ENCODE peak calls at places on chromosomes 12 and 14, in eight cellular contexts. Y is ascending aorta, X is fibroblast of mammary gland, A is adrenal gland, W is AG04450, G is psoas muscle, U is LNCaP clone FGC, F is left lung. Q is an unnamed sample.

GRCh38 chr12:131407221-131408035 is 303.5 kb upstream of the SFSWAP start:
- DNase-seq in Y (no peak), X (no peak), A (no peak), W (no peak), G (no peak), U (no peak), F (no peak), Q (no peak)

GRCh38 chr12:95820096-95820703 is 29.6 kb upstream of the NTN4 start:
- DNase-seq in Y (no peak), X (peak), A (peak), W (peak), G (no peak), U (no peak), F (no peak), Q (peak)

GRCh38 chr12:22409071-22409951 is 74.8 kb upstream of the ST8SIA1 start:
- DNase-seq in Y (no peak), X (no peak), A (no peak), W (no peak), G (no peak), U (no peak), F (peak), Q (peak)

GRCh38 chr12:109735825-109736551 is 22.4 kb downstream of the FAM222A start:
- DNase-seq in Y (peak), X (no peak), A (peak), W (no peak), G (peak), U (no peak), F (peak), Q (no peak)

GRCh38 chr14:47536341-47536740 is 139.1 kb downstream of the MDGA2 start:
- DNase-seq in Y (no peak), X (no peak), A (no peak), W (no peak), G (no peak), U (no peak), F (no peak), Q (no peak)

GRCh38 chr12:54612216-54612750 is 22.4 kb downstream of the LACRT start:
- DNase-seq in Y (no peak), X (no peak), A (no peak), W (no peak), G (no peak), U (no peak), F (no peak), Q (no peak)

GRCh38 chr14:99564256-99564902 is 39.6 kb downstream of the CCDC85C start:
- DNase-seq in Y (no peak), X (peak), A (peak), W (peak), G (no peak), U (peak), F (no peak), Q (peak)

GRCh38 chr12:84644936-84645335 is 267.7 kb downstream of the SLC6A15 start:
- DNase-seq in Y (no peak), X (no peak), A (no peak), W (no peak), G (no peak), U (no peak), F (no peak), Q (no peak)

GRCh38 chr14:95157987-95158712 is 821 bp upstream of the DICER1 start:
- DNase-seq in Y (no peak), X (no peak), A (no peak), W (no peak), G (peak), U (no peak), F (no peak), Q (no peak)

GRCh38 chr12:67645571-67645970 is 3.0 kb upstream of the DYRK2 start:
- DNase-seq in Y (no peak), X (peak), A (no peak), W (no peak), G (no peak), U (no peak), F (no peak), Q (peak)

GRCh38 chr14:69684461-69685183 is 73.2 kb downstream of the SUSD6 start:
- DNase-seq in Y (no peak), X (no peak), A (peak), W (no peak), G (peak), U (no peak), F (no peak), Q (no peak)

GRCh38 chr12:101925352-101925751 is 48.0 kb downstream of the DRAM1 start:
- DNase-seq in Y (peak), X (peak), A (peak), W (peak), G (peak), U (no peak), F (no peak), Q (peak)

GRCh38 chr14:102097441-102098135 is 10.7 kb upstream of the HSP90AA1 start:
- DNase-seq in Y (no peak), X (no peak), A (no peak), W (no peak), G (no peak), U (no peak), F (no peak), Q (no peak)

GRCh38 chr14:85731198-85731597 is 201.3 kb downstream of the FLRT2 start:
- DNase-seq in Y (no peak), X (peak), A (peak), W (peak), G (no peak), U (no peak), F (no peak), Q (peak)

GRCh38 chr12:1851126-1851791 is 30.9 kb downstream of the LRTM2 start:
- DNase-seq in Y (peak), X (peak), A (no peak), W (peak), G (no peak), U (no peak), F (no peak), Q (peak)

GRCh38 chr12:94659531-94659930 is 9.2 kb upstream of the TMCC3 start:
- DNase-seq in Y (no peak), X (no peak), A (no peak), W (no peak), G (no peak), U (no peak), F (no peak), Q (no peak)

GRCh38 chr12:78081590-78082314 is 251.1 kb downstream of the NAV3 start:
- DNase-seq in Y (no peak), X (no peak), A (no peak), W (no peak), G (no peak), U (no peak), F (no peak), Q (no peak)

GRCh38 chr14:71320734-71321555 is 413.7 kb downstream of the PCNX1 start:
- DNase-seq in Y (peak), X (peak), A (peak), W (no peak), G (peak), U (no peak), F (peak), Q (peak)

GRCh38 chr12:67354322-67354721 is 85.2 kb downstream of the CAND1 start:
- DNase-seq in Y (no peak), X (peak), A (no peak), W (no peak), G (no peak), U (no peak), F (no peak), Q (no peak)

GRCh38 chr12:110743571-110744093 is 941 bp upstream of the PPP1CC start:
- DNase-seq in Y (peak), X (peak), A (peak), W (no peak), G (peak), U (no peak), F (peak), Q (no peak)

GRCh38 chr12:71599213-71599612 is 64.4 kb downstream of the ZFC3H1 start:
- DNase-seq in Y (no peak), X (no peak), A (no peak), W (no peak), G (no peak), U (no peak), F (no peak), Q (no peak)

GRCh38 chr12:57210461-57210860 is 6.1 kb upstream of the NXPH4 start:
- DNase-seq in Y (no peak), X (no peak), A (no peak), W (no peak), G (no peak), U (no peak), F (no peak), Q (no peak)
- H3K4me3 ChIP-seq in Y (no peak), X (no peak), A (no peak), W (no peak), G (no peak), U (no peak), F (no peak), Q (no peak)

DNA sequence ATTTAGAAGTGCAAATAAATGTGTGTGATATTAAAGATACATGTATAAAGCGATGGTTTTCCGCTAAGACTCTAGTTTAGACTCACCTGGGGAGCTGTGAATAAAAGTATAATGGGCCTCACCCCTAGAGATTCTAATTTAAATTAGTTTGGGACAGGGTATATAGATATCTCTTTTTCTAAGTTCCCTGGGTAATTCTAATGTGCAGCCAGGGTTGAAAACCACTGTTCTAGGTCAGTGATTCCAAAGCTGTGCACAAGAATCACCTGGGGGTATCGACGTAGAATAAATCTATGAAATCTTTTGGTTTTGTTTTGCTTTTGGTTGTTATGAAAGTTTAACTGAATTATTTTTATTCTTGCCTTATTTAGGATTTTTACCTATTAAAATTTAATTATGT is 302.1 kb downstream of the KCNH5 start:
- DNase-seq in Y (no peak), X (no peak), A (no peak), W (no peak), G (no peak), U (no peak), F (no peak), Q (no peak)
- H3K4me3 ChIP-seq in Y (no peak), X (no peak), A (no peak), W (no peak), G (no peak), U (no peak), F (no peak), Q (no peak)

DNA sequence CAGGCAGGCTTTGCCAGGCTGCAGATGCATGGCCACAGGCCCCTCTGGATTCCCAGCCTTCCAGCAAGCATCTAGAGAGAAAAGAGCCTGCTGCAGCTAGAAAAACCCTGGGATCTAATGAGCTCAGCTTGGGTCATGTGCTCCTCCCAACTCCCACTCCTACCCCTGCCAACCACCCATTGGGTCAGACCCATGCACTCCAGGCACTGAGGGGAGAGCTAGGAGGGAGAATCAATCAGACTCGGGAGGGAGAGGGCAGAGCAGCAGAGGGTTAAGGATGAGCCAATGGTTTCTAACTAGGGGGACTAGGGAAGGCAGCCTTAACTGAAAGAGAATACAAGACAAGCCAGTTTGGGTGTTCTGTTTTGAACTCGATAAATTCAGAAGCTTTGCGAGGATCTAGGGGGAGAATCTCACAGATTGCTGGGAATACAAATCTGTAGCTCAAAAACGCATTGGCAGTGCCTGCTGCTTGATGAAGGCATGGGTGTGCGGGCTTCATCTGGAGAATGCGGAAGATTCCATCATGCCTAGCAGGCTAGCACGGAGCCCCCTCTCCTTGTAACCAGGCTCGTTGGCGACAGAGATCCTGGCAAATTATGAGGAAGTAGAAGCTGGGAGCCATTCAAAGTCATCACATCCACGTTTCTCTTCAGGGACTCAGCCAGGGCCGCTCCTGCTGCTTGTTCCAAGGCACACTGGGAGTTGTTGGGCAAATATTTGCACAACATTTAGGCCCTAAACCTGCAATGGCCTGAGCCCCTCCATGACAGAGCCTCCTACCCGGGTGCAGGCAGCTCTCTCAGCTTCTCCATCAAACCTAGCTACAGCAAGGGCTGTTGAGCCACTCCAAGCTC is 56.4 kb downstream of the VCPKMT start:
- DNase-seq in Y (no peak), X (no peak), A (no peak), W (no peak), G (no peak), U (no peak), F (no peak), Q (no peak)
- H3K4me3 ChIP-seq in Y (no peak), X (no peak), A (no peak), W (no peak), G (no peak), U (no peak), F (no peak), Q (no peak)

GRCh38 chr12:116924558-116925453 is 14.1 kb downstream of the FBXW8 start:
- DNase-seq in Y (no peak), X (peak), A (peak), W (peak), G (no peak), U (no peak), F (no peak), Q (peak)

GRCh38 chr12:116927244-116927940 is 16.6 kb downstream of the FBXW8 start:
- DNase-seq in Y (no peak), X (no peak), A (no peak), W (no peak), G (no peak), U (no peak), F (no peak), Q (no peak)

GRCh38 chr12:116929885-116930284 is 19.1 kb downstream of the FBXW8 start:
- DNase-seq in Y (no peak), X (no peak), A (no peak), W (no peak), G (no peak), U (no peak), F (no peak), Q (no peak)

GRCh38 chr12:116928504-116928903 is 17.8 kb downstream of the FBXW8 start:
- DNase-seq in Y (no peak), X (no peak), A (no peak), W (no peak), G (no peak), U (no peak), F (no peak), Q (no peak)

DNA sequence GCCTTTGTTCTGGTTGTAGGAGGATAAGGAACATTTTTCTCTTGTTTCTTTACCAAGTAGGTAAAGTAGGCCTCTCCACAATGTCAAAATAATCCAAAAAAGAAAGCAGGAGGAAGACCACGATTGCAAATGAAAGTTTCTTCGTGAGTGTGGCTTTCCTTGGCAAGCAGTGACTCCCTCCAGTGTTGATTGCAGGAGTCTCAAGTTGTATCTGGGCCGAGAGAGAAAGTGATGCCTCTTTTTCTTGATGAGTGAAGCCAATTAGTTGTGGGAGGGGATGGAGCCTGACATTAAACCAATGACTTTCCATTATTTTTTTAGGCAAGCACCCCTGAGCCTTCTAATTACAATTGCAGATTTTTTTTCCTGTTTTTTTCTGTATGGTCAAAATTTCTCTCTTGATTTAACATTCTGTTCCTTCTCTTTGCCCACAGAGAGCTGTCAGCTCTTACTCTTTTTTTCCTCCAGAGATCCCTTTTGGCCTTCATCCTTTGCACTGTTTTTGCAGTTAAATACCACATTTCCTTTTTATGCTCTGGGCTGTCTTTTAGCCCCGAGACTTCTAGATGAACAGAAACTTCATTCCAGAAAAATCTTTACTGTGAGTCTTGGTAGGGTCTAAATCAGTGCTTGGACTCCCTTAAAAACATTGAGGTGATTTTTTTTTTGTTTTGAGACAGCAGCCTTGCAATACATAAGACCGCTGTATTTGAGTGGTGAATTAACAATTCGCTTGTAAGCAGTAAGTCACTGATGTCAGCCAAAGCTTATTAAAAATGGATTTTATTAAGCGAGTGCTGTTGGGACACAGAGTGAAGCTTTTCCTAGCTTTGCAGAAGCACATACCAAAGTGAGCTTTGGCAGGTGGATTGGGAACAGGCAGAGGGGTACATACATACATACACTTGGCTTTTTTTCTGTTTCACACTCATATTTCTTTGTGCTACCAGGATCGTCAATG is 15.8 kb downstream of the FBXW8 start:
- DNase-seq in Y (no peak), X (no peak), A (no peak), W (no peak), G (no peak), U (no peak), F (no peak), Q (no peak)
- H3K4me3 ChIP-seq in Y (no peak), X (no peak), A (no peak), W (no peak), G (no peak), U (no peak), F (no peak), Q (no peak)

DNA sequence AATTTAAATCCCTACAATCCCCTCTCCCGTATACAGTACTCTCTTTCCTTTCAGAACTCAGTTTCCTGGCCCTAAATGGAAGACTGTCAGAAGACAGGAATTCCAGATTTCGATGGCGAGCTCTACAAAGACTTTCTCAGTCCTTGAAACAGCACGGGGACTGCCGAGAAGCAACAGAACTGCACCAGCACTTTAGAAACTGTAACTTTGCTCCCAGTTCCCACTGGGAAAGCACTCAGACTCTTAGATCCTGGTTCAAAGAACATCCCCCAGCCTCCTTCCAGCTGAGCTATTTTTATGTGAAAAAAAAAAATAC is 1.8 kb downstream of the PXN start:
- DNase-seq in Y (no peak), X (no peak), A (no peak), W (no peak), G (no peak), U (no peak), F (no peak), Q (no peak)
- H3K4me3 ChIP-seq in Y (peak), X (peak), A (no peak), W (peak), G (peak), U (peak), F (peak), Q (peak)

DNA sequence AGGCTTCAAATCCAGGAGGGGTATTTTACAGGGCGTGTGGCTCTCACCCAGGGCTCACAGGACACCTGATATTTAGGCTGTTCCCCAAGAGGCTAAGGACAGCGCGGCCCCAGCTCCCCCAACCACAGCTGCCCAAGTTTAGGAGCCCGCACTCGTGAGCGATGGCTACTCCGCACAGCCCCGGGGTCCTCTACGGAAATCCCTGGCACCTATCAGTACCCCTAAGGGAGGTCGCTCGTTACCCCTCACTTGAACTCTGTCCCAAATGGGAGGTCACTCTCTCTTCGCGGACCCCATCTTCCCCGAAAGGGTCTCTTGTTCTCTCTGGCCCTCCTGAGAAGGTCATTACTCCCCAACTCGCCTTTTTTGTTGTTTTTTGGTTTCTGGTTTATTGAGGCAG is 708 bp upstream of the P2RX4 start:
- DNase-seq in Y (no peak), X (no peak), A (no peak), W (no peak), G (peak), U (no peak), F (peak), Q (no peak)
- H3K4me3 ChIP-seq in Y (no peak), X (peak), A (no peak), W (peak), G (peak), U (peak), F (peak), Q (no peak)

DNA sequence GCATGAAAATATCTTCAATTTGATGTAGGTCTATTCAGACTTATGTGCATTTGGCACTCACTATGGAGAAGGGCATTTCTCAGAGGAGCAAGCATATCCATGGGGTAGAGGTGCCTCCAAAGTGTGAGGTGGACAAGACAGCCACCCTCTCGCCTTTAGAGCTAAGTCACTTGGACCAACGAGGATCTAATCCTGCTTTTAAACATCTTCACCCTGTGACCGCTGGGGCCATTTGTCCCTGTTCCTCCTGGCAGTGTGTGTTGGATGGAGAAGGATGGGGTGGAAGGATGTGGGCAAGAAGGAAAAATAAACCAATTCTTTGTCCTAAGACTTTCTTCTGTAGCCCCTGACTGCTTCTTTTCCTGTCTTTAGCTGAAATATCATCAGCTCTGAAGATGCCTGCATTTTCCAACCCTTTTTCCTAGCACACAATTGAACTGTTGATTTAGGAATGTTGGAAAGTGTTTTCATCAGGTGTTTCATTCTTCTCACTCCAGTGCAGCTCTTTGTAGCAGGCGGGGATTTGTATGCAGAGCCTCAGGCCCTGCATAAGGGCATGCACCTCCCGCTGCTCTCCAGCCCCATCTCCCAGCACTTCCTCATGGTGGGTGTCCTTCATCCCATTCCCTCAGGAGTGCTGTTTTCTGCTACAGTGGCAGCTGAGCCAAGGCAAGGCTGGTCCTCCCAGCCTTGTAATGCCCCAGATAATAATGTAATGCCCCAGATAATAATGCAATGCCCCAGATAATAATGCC is 5.3 kb downstream of the FGF6 start:
- DNase-seq in Y (no peak), X (no peak), A (no peak), W (no peak), G (no peak), U (no peak), F (no peak), Q (no peak)
- H3K4me3 ChIP-seq in Y (no peak), X (no peak), A (no peak), W (no peak), G (no peak), U (no peak), F (no peak), Q (no peak)

GRCh38 chr12:53181935-53182334 is 1.2 kb upstream of the CSAD start:
- DNase-seq in Y (no peak), X (peak), A (no peak), W (no peak), G (no peak), U (no peak), F (no peak), Q (no peak)
- H3K4me3 ChIP-seq in Y (peak), X (peak), A (no peak), W (peak), G (peak), U (peak), F (peak), Q (peak)